ENCODE peak calls at places on chromosomes 1 and 21, in eight cellular contexts. W, S, C, F, V, X, P and B are unnamed samples.

GRCh38 chr21:45831991-45832740 is 149.4 kb upstream of the COL6A1 start:
- DNase-seq in S (peak), C (no peak), P (no peak), W (no peak), X (peak), F (no peak), V (peak), B (no peak)

GRCh38 chr21:36431252-36431651 is 46.1 kb downstream of the CHAF1B start:
- DNase-seq in S (no peak), C (no peak), V (no peak), P (no peak), X (no peak), F (no peak), W (no peak), B (no peak)

GRCh38 chr21:34833465-34833864 is 164.7 kb downstream of the CLIC6 start:
- DNase-seq in V (no peak), P (no peak), X (no peak), C (no peak), F (no peak), W (no peak), S (no peak), B (no peak)

GRCh38 chr21:36237441-36237840 is 80.8 kb downstream of the DOP1B start:
- DNase-seq in S (no peak), V (no peak), W (no peak), C (no peak), P (no peak), F (no peak), X (no peak), B (no peak)

GRCh38 chr1:42934111-42934510 is 24.6 kb downstream of the SLC2A1 start:
- DNase-seq in P (no peak), W (no peak), C (no peak), X (no peak), F (no peak), V (no peak), S (no peak), B (no peak)

GRCh38 chr1:205454903-205455335 is 926 bp downstream of the BLACAT1 start:
- DNase-seq in X (no peak), P (no peak), V (no peak), F (no peak), S (no peak), W (no peak), C (no peak), B (no peak)

GRCh38 chr1:38783659-38784229 is 75.8 kb downstream of the RRAGC start:
- DNase-seq in P (no peak), F (no peak), S (no peak), W (no peak), C (peak), X (no peak), V (no peak), B (no peak)

GRCh38 chr1:27478098-27478497 is 11.9 kb downstream of the WASF2 start:
- DNase-seq in W (peak), C (peak), P (no peak), F (no peak), S (no peak), V (no peak), X (no peak), B (no peak)

GRCh38 chr1:179142889-179143299 is 61.0 kb downstream of the TOR3A start:
- DNase-seq in F (peak), S (peak), C (no peak), W (no peak), P (no peak), V (peak), X (peak), B (no peak)

GRCh38 chr1:219794085-219794743 is 134.1 kb downstream of the SLC30A10 start:
- DNase-seq in P (peak), F (no peak), C (no peak), V (no peak), W (peak), X (no peak), S (no peak), B (no peak)

GRCh38 chr1:227372662-227373061 is 54.4 kb upstream of the CDC42BPA start:
- DNase-seq in X (peak), V (peak), W (no peak), F (no peak), S (peak), C (no peak), P (no peak), B (no peak)

GRCh38 chr1:27377760-27378495 is 3.3 kb upstream of the FCN3 start:
- DNase-seq in P (no peak), C (no peak), S (no peak), V (no peak), X (no peak), F (no peak), W (no peak), B (no peak)

GRCh38 chr1:215807926-215808325 is 240.8 kb downstream of the KCTD3 start:
- DNase-seq in C (no peak), S (peak), V (no peak), W (no peak), F (no peak), P (no peak), X (peak), B (no peak)

GRCh38 chr1:51518033-51518729 is 885 bp downstream of the EPS15 start:
- DNase-seq in F (peak), S (peak), W (peak), C (peak), X (peak), V (peak), P (peak), B (peak)

GRCh38 chr1:67468066-67468718 is 38.0 kb upstream of the SERBP1 start:
- DNase-seq in P (peak), F (no peak), X (peak), V (peak), W (no peak), S (no peak), C (no peak), B (no peak)

GRCh38 chr1:153578936-153579335 is 13.3 kb upstream of the S100A2 start:
- DNase-seq in X (no peak), F (no peak), W (no peak), S (no peak), P (no peak), V (no peak), C (no peak), B (no peak)

GRCh38 chr1:205294175-205294913 is 27.2 kb downstream of the NUAK2 start:
- DNase-seq in S (peak), F (no peak), V (peak), W (no peak), X (peak), P (no peak), C (no peak), B (no peak)

GRCh38 chr1:14794136-14794768 is 195.8 kb downstream of the KAZN start:
- DNase-seq in X (no peak), F (no peak), V (no peak), W (no peak), S (no peak), C (no peak), P (no peak), B (no peak)

GRCh38 chr1:220906561-220907334 is 27.5 kb downstream of the HLX start:
- DNase-seq in V (peak), S (peak), C (no peak), P (no peak), F (no peak), W (no peak), X (peak), B (no peak)

GRCh38 chr1:156025873-156026272 is 5.1 kb upstream of the SSR2 start:
- DNase-seq in W (peak), F (peak), C (peak), S (peak), X (peak), P (no peak), V (peak), B (peak)

GRCh38 chr1:119422631-119423030 is 7.7 kb downstream of the HSD3B2 start:
- DNase-seq in V (no peak), C (no peak), F (no peak), P (no peak), X (no peak), S (no peak), W (no peak), B (no peak)

GRCh38 chr1:78831731-78832360 is 174.7 kb downstream of the ADGRL4 start:
- DNase-seq in V (peak), S (peak), X (peak), F (no peak), P (no peak), C (no peak), W (no peak), B (no peak)

GRCh38 chr21:40847956-40848355 is 998 bp upstream of the DSCAM start:
- DNase-seq in P (no peak), F (no peak), X (no peak), S (no peak), V (no peak), C (no peak), W (no peak), B (no peak)

GRCh38 chr21:25625036-25625435 is 14.0 kb upstream of the JAM2 start:
- DNase-seq in S (peak), X (no peak), P (no peak), C (no peak), F (no peak), V (peak), W (no peak), B (no peak)

GRCh38 chr1:222928212-222928611 is 113.4 kb downstream of the DISP1 start:
- DNase-seq in C (no peak), W (no peak), P (peak), S (peak), V (peak), F (peak), X (peak), B (no peak)

GRCh38 chr1:219507432-219507831 is 105.5 kb downstream of the ZC3H11B start:
- DNase-seq in V (peak), X (peak), P (no peak), S (no peak), W (no peak), C (no peak), F (no peak), B (no peak)

GRCh38 chr1:162062542-162063015 is 6.9 kb upstream of the NOS1AP start:
- DNase-seq in C (no peak), X (no peak), S (peak), W (no peak), F (no peak), V (peak), P (no peak), B (no peak)

GRCh38 chr1:170857955-170858354 is 77.4 kb upstream of the MROH9 start:
- DNase-seq in S (no peak), P (no peak), C (no peak), X (no peak), V (no peak), F (no peak), W (no peak), B (no peak)

GRCh38 chr1:1022322-1023090 is 2.6 kb downstream of the AGRN start:
- DNase-seq in C (no peak), X (no peak), P (no peak), W (no peak), V (no peak), S (no peak), F (no peak), B (no peak)

GRCh38 chr1:3072178-3072947 is 3.4 kb downstream of the PRDM16 start:
- DNase-seq in V (no peak), C (no peak), S (no peak), W (no peak), P (peak), F (no peak), X (no peak), B (no peak)

GRCh38 chr1:12188657-12189327 is 22.0 kb downstream of the TNFRSF1B start:
- DNase-seq in C (no peak), V (peak), P (no peak), W (no peak), S (no peak), X (no peak), F (no peak), B (no peak)

GRCh38 chr1:69982992-69983391 is 222.4 kb downstream of the LRRC40 start:
- DNase-seq in X (peak), P (no peak), C (no peak), V (peak), F (no peak), W (no peak), S (peak), B (no peak)

GRCh38 chr1:175278729-175279128 is 86.2 kb upstream of the KIAA0040 start:
- DNase-seq in C (no peak), F (no peak), P (no peak), V (no peak), X (no peak), W (no peak), S (no peak), B (no peak)
- TF ChIP-seq CTCF in C (no peak), F (no peak), P (peak), V (no peak), X (no peak), W (no peak), S (no peak), B (no peak)

GRCh38 chr1:193142409-193142808 is 20.6 kb downstream of the CDC73 start:
- DNase-seq in F (no peak), X (no peak), P (no peak), S (no peak), W (no peak), C (no peak), V (no peak), B (no peak)

GRCh38 chr1:193140254-193140653 is 18.4 kb downstream of the CDC73 start:
- DNase-seq in S (no peak), F (no peak), V (no peak), X (no peak), W (no peak), C (no peak), P (no peak), B (no peak)

GRCh38 chr1:193141804-193142203 is 20.0 kb downstream of the CDC73 start:
- DNase-seq in X (no peak), C (no peak), F (no peak), W (no peak), P (no peak), V (no peak), S (no peak), B (peak)

GRCh38 chr1:193144361-193144938 is 22.6 kb downstream of the CDC73 start:
- DNase-seq in C (no peak), X (no peak), S (no peak), V (no peak), P (no peak), W (no peak), F (no peak), B (no peak)

GRCh38 chr1:193143285-193143684 is 21.5 kb downstream of the CDC73 start:
- DNase-seq in F (no peak), W (no peak), C (no peak), X (peak), S (peak), V (peak), P (no peak), B (no peak)
- TF ChIP-seq CTCF in F (peak), W (no peak), C (no peak), X (peak), S (peak), V (peak), P (peak), B (peak)

GRCh38 chr1:40382601-40383000 is 9.1 kb downstream of the SMAP2 start:
- DNase-seq in W (no peak), F (no peak), X (no peak), S (no peak), C (no peak), V (no peak), P (no peak), B (no peak)
- TF ChIP-seq CTCF in W (no peak), F (no peak), X (no peak), S (no peak), C (no peak), V (no peak), P (no peak), B (peak)

DNA sequence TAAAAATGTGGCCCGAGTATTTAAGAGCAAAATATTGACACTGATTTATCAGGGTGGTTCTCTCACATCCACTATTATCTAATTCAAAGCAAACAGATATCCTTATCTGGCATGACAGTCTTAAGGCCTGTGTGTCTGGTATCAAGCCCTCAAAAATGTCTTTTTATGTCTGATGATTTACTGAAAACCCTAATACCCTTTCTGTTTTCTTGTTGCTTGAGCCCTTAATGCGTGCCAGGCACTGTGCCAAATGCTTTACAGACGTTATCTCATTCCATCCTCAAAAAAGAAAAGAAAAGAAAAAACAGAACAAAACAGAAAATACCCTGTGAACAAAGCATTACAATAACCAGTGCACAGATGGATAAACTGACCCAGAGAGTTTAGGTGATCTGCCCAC is 5.7 kb downstream of the DUSP23 start:
- DNase-seq in F (no peak), C (no peak), P (no peak), X (peak), V (peak), S (no peak), W (no peak), B (no peak)
- TF ChIP-seq CTCF in F (no peak), C (no peak), P (no peak), X (no peak), V (no peak), S (no peak), W (no peak), B (no peak)

GRCh38 chr1:34547043-34547674 is 207.7 kb upstream of the GJB5 start:
- DNase-seq in P (no peak), C (no peak), S (no peak), F (peak), V (no peak), W (no peak), X (no peak), B (no peak)

DNA sequence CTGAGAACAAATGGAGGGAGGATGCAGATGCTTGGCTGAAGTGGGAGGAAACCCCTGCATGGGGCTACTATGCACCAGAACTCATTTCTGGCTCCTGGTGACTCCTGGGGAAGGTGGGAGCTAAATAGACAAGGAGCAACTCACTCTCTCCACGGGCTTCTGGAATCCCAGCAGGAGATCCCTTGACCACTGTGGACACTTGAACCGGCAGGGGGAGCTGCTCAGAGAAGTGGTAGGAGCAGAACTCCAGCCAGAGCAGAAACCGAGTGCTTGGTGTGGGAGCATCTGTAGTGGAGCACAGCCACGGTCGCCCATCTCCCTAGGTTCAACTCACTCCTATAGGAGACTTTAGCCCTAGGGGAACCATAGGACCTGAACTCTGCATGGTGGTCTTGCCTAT is 205.6 kb upstream of the GJB5 start:
- DNase-seq in P (no peak), F (peak), C (no peak), V (no peak), X (no peak), W (no peak), S (no peak), B (peak)
- TF ChIP-seq CTCF in P (no peak), F (peak), C (no peak), V (no peak), X (no peak), W (peak), S (no peak), B (no peak)

DNA sequence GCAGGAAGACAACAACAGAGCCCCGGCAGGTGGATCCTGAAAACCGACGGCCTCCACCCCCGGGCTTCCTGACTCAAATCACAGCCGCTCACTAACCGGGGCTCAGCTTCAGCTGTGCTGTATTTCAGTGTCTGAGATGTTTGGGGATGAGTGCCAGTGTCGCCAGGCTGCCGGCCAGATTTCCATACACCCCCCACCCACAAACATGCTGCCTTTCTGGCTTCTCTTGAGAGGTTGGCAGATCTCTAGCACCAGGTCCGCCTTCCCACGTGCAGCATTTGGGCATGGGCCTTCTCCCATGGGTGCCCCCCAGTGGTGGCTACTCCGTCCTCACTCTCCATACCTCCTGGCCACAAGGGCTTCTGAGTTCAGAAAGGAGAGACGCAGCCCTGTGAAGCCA is 34.8 kb downstream of the KCNAB2 start:
- DNase-seq in V (no peak), P (no peak), X (no peak), S (no peak), C (no peak), F (no peak), W (no peak), B (no peak)
- TF ChIP-seq CTCF in V (no peak), P (no peak), X (peak), S (peak), C (no peak), F (no peak), W (peak), B (no peak)

GRCh38 chr1:208254862-208255261 is 10.7 kb upstream of the PLXNA2 start:
- DNase-seq in V (peak), P (no peak), W (no peak), S (peak), X (peak), C (no peak), F (no peak), B (no peak)

GRCh38 chr1:208254376-208254775 is 10.2 kb upstream of the PLXNA2 start:
- DNase-seq in P (no peak), C (no peak), V (no peak), X (no peak), F (no peak), S (no peak), W (no peak), B (no peak)

GRCh38 chr1:208257326-208257725 is 13.1 kb upstream of the PLXNA2 start:
- DNase-seq in V (no peak), S (no peak), X (no peak), P (no peak), F (no peak), W (no peak), C (no peak), B (no peak)

GRCh38 chr1:208256556-208256955 is 12.4 kb upstream of the PLXNA2 start:
- DNase-seq in P (no peak), F (no peak), S (no peak), V (no peak), C (no peak), W (no peak), X (no peak), B (no peak)

GRCh38 chr1:208256091-208256490 is 11.9 kb upstream of the PLXNA2 start:
- DNase-seq in V (no peak), W (no peak), F (no peak), X (no peak), S (no peak), P (no peak), C (no peak), B (no peak)
- TF ChIP-seq CTCF in V (no peak), W (no peak), F (no peak), X (no peak), S (no peak), P (no peak), C (no peak), B (no peak)